ENCODE peak calls at places on chromosomes 11 and 22, in nine cellular contexts. One of them, this sample, is unnamed.

GRCh38 chr11:17544181-17544622 is at the start of gene USH1C:
- DNase-seq in Calu3: peak
- DNase-seq in stimulated activated CD4-positive, alpha-beta T cell treated with anti-CD3 and anti-CD28 coated beads, Interleukin-4, amount 100 ng/mL, for 48 hours: peak
- DNase-seq in cerebellar cortex: no peak
- DNase-seq in NCI-H146: peak
- DNase-seq in Peyer's patch: no peak
- DNase-seq in breast epithelium: peak
- DNase-seq in endothelial cell: peak
- DNase-seq in lower lobe of right lung: no peak
- DNase-seq in this sample: no peak

GRCh38 chr11:115623021-115623451 is 118.8 kb upstream of the CADM1 start:
- DNase-seq in NCI-H146: no peak
- DNase-seq in endothelial cell: no peak
- DNase-seq in cerebellar cortex: no peak
- DNase-seq in breast epithelium: no peak
- DNase-seq in lower lobe of right lung: peak
- DNase-seq in Peyer's patch: peak
- DNase-seq in Calu3: no peak
- DNase-seq in stimulated activated CD4-positive, alpha-beta T cell treated with anti-CD3 and anti-CD28 coated beads, Interleukin-4, amount 100 ng/mL, for 48 hours: no peak
- DNase-seq in this sample: no peak

GRCh38 chr11:77172666-77172982 is 44.6 kb downstream of the MYO7A start:
- DNase-seq in stimulated activated CD4-positive, alpha-beta T cell treated with anti-CD3 and anti-CD28 coated beads, Interleukin-4, amount 100 ng/mL, for 48 hours: no peak
- DNase-seq in NCI-H146: no peak
- DNase-seq in breast epithelium: no peak
- DNase-seq in endothelial cell: no peak
- DNase-seq in Peyer's patch: no peak
- DNase-seq in lower lobe of right lung: peak
- DNase-seq in Calu3: no peak
- DNase-seq in cerebellar cortex: no peak
- DNase-seq in this sample: no peak

GRCh38 chr11:128422576-128423370 is 164.6 kb downstream of the ETS1 start:
- DNase-seq in cerebellar cortex: no peak
- DNase-seq in stimulated activated CD4-positive, alpha-beta T cell treated with anti-CD3 and anti-CD28 coated beads, Interleukin-4, amount 100 ng/mL, for 48 hours: peak
- DNase-seq in Calu3: no peak
- DNase-seq in Peyer's patch: peak
- DNase-seq in NCI-H146: peak
- DNase-seq in endothelial cell: no peak
- DNase-seq in breast epithelium: no peak
- DNase-seq in lower lobe of right lung: peak
- DNase-seq in this sample: peak

GRCh38 chr11:16987205-16987568 is 27.0 kb downstream of the PLEKHA7 start:
- DNase-seq in Calu3: peak
- DNase-seq in breast epithelium: no peak
- DNase-seq in stimulated activated CD4-positive, alpha-beta T cell treated with anti-CD3 and anti-CD28 coated beads, Interleukin-4, amount 100 ng/mL, for 48 hours: no peak
- DNase-seq in endothelial cell: no peak
- DNase-seq in NCI-H146: no peak
- DNase-seq in Peyer's patch: no peak
- DNase-seq in lower lobe of right lung: no peak
- DNase-seq in cerebellar cortex: no peak
- DNase-seq in this sample: no peak

GRCh38 chr11:21572210-21572609 is 620.7 kb upstream of the ANO5 start:
- DNase-seq in Peyer's patch: no peak
- DNase-seq in cerebellar cortex: no peak
- DNase-seq in endothelial cell: no peak
- DNase-seq in NCI-H146: no peak
- DNase-seq in breast epithelium: no peak
- DNase-seq in stimulated activated CD4-positive, alpha-beta T cell treated with anti-CD3 and anti-CD28 coated beads, Interleukin-4, amount 100 ng/mL, for 48 hours: no peak
- DNase-seq in lower lobe of right lung: no peak
- DNase-seq in Calu3: no peak
- DNase-seq in this sample: no peak

GRCh38 chr11:73236879-73237278 is 18.8 kb downstream of the P2RY2 start:
- DNase-seq in endothelial cell: peak
- DNase-seq in cerebellar cortex: peak
- DNase-seq in lower lobe of right lung: peak
- DNase-seq in Peyer's patch: peak
- DNase-seq in stimulated activated CD4-positive, alpha-beta T cell treated with anti-CD3 and anti-CD28 coated beads, Interleukin-4, amount 100 ng/mL, for 48 hours: no peak
- DNase-seq in breast epithelium: no peak
- DNase-seq in Calu3: peak
- DNase-seq in NCI-H146: no peak
- DNase-seq in this sample: no peak

GRCh38 chr11:19187880-19188279 is 13.9 kb downstream of the CSRP3 start:
- DNase-seq in cerebellar cortex: no peak
- DNase-seq in NCI-H146: peak
- DNase-seq in stimulated activated CD4-positive, alpha-beta T cell treated with anti-CD3 and anti-CD28 coated beads, Interleukin-4, amount 100 ng/mL, for 48 hours: no peak
- DNase-seq in breast epithelium: no peak
- DNase-seq in Peyer's patch: no peak
- DNase-seq in endothelial cell: no peak
- DNase-seq in Calu3: no peak
- DNase-seq in lower lobe of right lung: no peak
- DNase-seq in this sample: no peak

GRCh38 chr22:50711446-50712340 is 26.3 kb upstream of the ACR start:
- DNase-seq in cerebellar cortex: no peak
- DNase-seq in endothelial cell: no peak
- DNase-seq in lower lobe of right lung: peak
- DNase-seq in breast epithelium: no peak
- DNase-seq in stimulated activated CD4-positive, alpha-beta T cell treated with anti-CD3 and anti-CD28 coated beads, Interleukin-4, amount 100 ng/mL, for 48 hours: no peak
- DNase-seq in Calu3: no peak
- DNase-seq in NCI-H146: no peak
- DNase-seq in Peyer's patch: no peak
- DNase-seq in this sample: no peak

GRCh38 chr11:123579482-123579812 is 75.0 kb downstream of the SCN3B start:
- DNase-seq in stimulated activated CD4-positive, alpha-beta T cell treated with anti-CD3 and anti-CD28 coated beads, Interleukin-4, amount 100 ng/mL, for 48 hours: no peak
- DNase-seq in cerebellar cortex: no peak
- DNase-seq in NCI-H146: no peak
- DNase-seq in Calu3: no peak
- DNase-seq in endothelial cell: no peak
- DNase-seq in Peyer's patch: no peak
- DNase-seq in breast epithelium: no peak
- DNase-seq in lower lobe of right lung: no peak
- DNase-seq in this sample: no peak

GRCh38 chr11:68008381-68009337 is 1.5 kb upstream of the ALDH3B1 start:
- DNase-seq in endothelial cell: no peak
- DNase-seq in Calu3: peak
- DNase-seq in lower lobe of right lung: peak
- DNase-seq in breast epithelium: no peak
- DNase-seq in stimulated activated CD4-positive, alpha-beta T cell treated with anti-CD3 and anti-CD28 coated beads, Interleukin-4, amount 100 ng/mL, for 48 hours: no peak
- DNase-seq in cerebellar cortex: no peak
- DNase-seq in Peyer's patch: peak
- DNase-seq in NCI-H146: peak
- DNase-seq in this sample: no peak

GRCh38 chr11:59556883-59557205 is 45.5 kb downstream of the OR4D9 start:
- DNase-seq in Calu3: no peak
- DNase-seq in cerebellar cortex: peak
- DNase-seq in NCI-H146: peak
- DNase-seq in Peyer's patch: no peak
- DNase-seq in endothelial cell: no peak
- DNase-seq in stimulated activated CD4-positive, alpha-beta T cell treated with anti-CD3 and anti-CD28 coated beads, Interleukin-4, amount 100 ng/mL, for 48 hours: no peak
- DNase-seq in breast epithelium: no peak
- DNase-seq in lower lobe of right lung: no peak
- DNase-seq in this sample: no peak

GRCh38 chr22:39421691-39422090 is 22.1 kb downstream of the TAB1 start:
- DNase-seq in Calu3: no peak
- DNase-seq in NCI-H146: no peak
- DNase-seq in breast epithelium: no peak
- DNase-seq in cerebellar cortex: no peak
- DNase-seq in endothelial cell: no peak
- DNase-seq in stimulated activated CD4-positive, alpha-beta T cell treated with anti-CD3 and anti-CD28 coated beads, Interleukin-4, amount 100 ng/mL, for 48 hours: no peak
- DNase-seq in lower lobe of right lung: no peak
- DNase-seq in Peyer's patch: no peak
- DNase-seq in this sample: no peak

GRCh38 chr22:39997421-39997820 is 2.7 kb downstream of the FAM83F start:
- DNase-seq in Peyer's patch: no peak
- DNase-seq in stimulated activated CD4-positive, alpha-beta T cell treated with anti-CD3 and anti-CD28 coated beads, Interleukin-4, amount 100 ng/mL, for 48 hours: no peak
- DNase-seq in Calu3: no peak
- DNase-seq in endothelial cell: no peak
- DNase-seq in NCI-H146: no peak
- DNase-seq in lower lobe of right lung: no peak
- DNase-seq in cerebellar cortex: no peak
- DNase-seq in breast epithelium: no peak
- DNase-seq in this sample: no peak

GRCh38 chr11:101487775-101488174 is 96.0 kb downstream of the TRPC6 start:
- DNase-seq in breast epithelium: no peak
- DNase-seq in NCI-H146: no peak
- DNase-seq in lower lobe of right lung: no peak
- DNase-seq in cerebellar cortex: no peak
- DNase-seq in endothelial cell: no peak
- DNase-seq in stimulated activated CD4-positive, alpha-beta T cell treated with anti-CD3 and anti-CD28 coated beads, Interleukin-4, amount 100 ng/mL, for 48 hours: no peak
- DNase-seq in Peyer's patch: no peak
- DNase-seq in Calu3: no peak
- DNase-seq in this sample: no peak

GRCh38 chr11:128802358-128802981 is 64.6 kb downstream of the KCNJ1 start:
- DNase-seq in lower lobe of right lung: no peak
- DNase-seq in NCI-H146: peak
- DNase-seq in stimulated activated CD4-positive, alpha-beta T cell treated with anti-CD3 and anti-CD28 coated beads, Interleukin-4, amount 100 ng/mL, for 48 hours: no peak
- DNase-seq in breast epithelium: no peak
- DNase-seq in Calu3: peak
- DNase-seq in endothelial cell: peak
- DNase-seq in cerebellar cortex: peak
- DNase-seq in Peyer's patch: no peak
- DNase-seq in this sample: no peak

GRCh38 chr11:33622231-33622630 is 78.4 kb downstream of the C11orf91 start:
- DNase-seq in stimulated activated CD4-positive, alpha-beta T cell treated with anti-CD3 and anti-CD28 coated beads, Interleukin-4, amount 100 ng/mL, for 48 hours: no peak
- DNase-seq in NCI-H146: no peak
- DNase-seq in Peyer's patch: no peak
- DNase-seq in Calu3: no peak
- DNase-seq in cerebellar cortex: no peak
- DNase-seq in lower lobe of right lung: no peak
- DNase-seq in breast epithelium: no peak
- DNase-seq in endothelial cell: no peak
- DNase-seq in this sample: no peak

This sample was measured in T-helper 1 cell.